ENCODE peak calls at places on chromosomes 16 and 17, in four cellular contexts. L is stimulated activated naive CD8-positive, alpha-beta T cell treated with anti-CD3 and anti-CD28 coated beads, Interleukin-15, Interleukin-2, amounts not matched to agents 100 U/mL and 50 U/mL, for 24 hours; I is PC-3; D is NCI-H1105. R is an unnamed sample.

GRCh38 chr17:11848330-11848729 is 148.9 kb downstream of the ZNF18 start:
- DNase-seq in L (no peak), I (no peak), D (no peak), R (no peak)

GRCh38 chr16:322476-323143 is 29.9 kb downstream of the AXIN1 start:
- DNase-seq in L (no peak), I (no peak), D (no peak), R (no peak)

GRCh38 chr17:8470447-8471047 is 34.9 kb downstream of the NDEL1 start:
- DNase-seq in L (no peak), I (no peak), D (peak; percentile 86), R (no peak)

GRCh38 chr16:24972608-24973220 is 42.5 kb downstream of the ARHGAP17 start:
- DNase-seq in L (no peak), I (no peak), D (no peak), R (no peak)

GRCh38 chr16:87246269-87247065 is 70.7 kb downstream of the C16orf95 start:
- DNase-seq in L (no peak), I (no peak), D (no peak), R (no peak)

GRCh38 chr17:55576237-55576998 is 65.2 kb upstream of the SMIM36 start:
- DNase-seq in L (no peak), I (peak; percentile 87), D (no peak), R (no peak)

GRCh38 chr16:70512456-70512855 is 10.9 kb downstream of the COG4 start:
- DNase-seq in L (no peak), I (peak; percentile 66), D (no peak), R (no peak)

GRCh38 chr17:64357191-64357981 is 33.3 kb downstream of the PECAM1 start:
- DNase-seq in L (no peak), I (peak; percentile 76), D (no peak), R (no peak)

GRCh38 chr16:10920726-10921427 is 21.4 kb downstream of the DEXI start:
- DNase-seq in L (no peak), I (no peak), D (no peak), R (no peak)

GRCh38 chr17:82367724-82368524 is 3.6 kb upstream of the UTS2R start:
- DNase-seq in L (no peak), I (peak; percentile 29), D (no peak), R (peak; percentile 78)

GRCh38 chr17:41287050-41287449 is 11.6 kb downstream of the KRTAP9-7 start:
- DNase-seq in L (no peak), I (no peak), D (no peak), R (no peak)

GRCh38 chr16:31507617-31507928 is 618 bp downstream of the RUSF1 start:
- DNase-seq in L (no peak), I (no peak), D (no peak), R (no peak)

GRCh38 chr17:63601439-63602371 is 1.0 kb downstream of the TACO1 start:
- DNase-seq in L (no peak), I (peak; percentile 17), D (no peak), R (no peak)

GRCh38 chr17:68451650-68452354 is 5.5 kb downstream of the WIPI1 start:
- DNase-seq in L (no peak), I (no peak), D (no peak), R (no peak)

GRCh38 chr16:83940157-83940556 is 12.9 kb upstream of the OSGIN1 start:
- DNase-seq in L (no peak), I (no peak), D (no peak), R (no peak)

GRCh38 chr17:70658324-70658723 is 489.0 kb downstream of the KCNJ2 start:
- DNase-seq in L (no peak), I (no peak), D (no peak), R (no peak)

GRCh38 chr16:30985401-30986128 is 558 bp downstream of the HSD3B7 start:
- DNase-seq in L (no peak), I (peak; percentile 54), D (peak; percentile 77), R (no peak)

GRCh38 chr17:30433514-30433913 is 43.7 kb upstream of the GOSR1 start:
- DNase-seq in L (no peak), I (peak; percentile 78), D (peak; percentile 21), R (no peak)

GRCh38 chr17:7706631-7707354 is 1.8 kb downstream of the EFNB3 start:
- DNase-seq in L (no peak), I (no peak), D (no peak), R (no peak)

GRCh38 chr16:69917739-69918138 is 33.4 kb upstream of the CLEC18A start:
- DNase-seq in L (no peak), I (peak; percentile 91), D (no peak), R (peak; percentile 42)

GRCh38 chr16:85173981-85174751 is 61.9 kb upstream of the CIBAR2 start:
- DNase-seq in L (no peak), I (peak; percentile 91), D (peak; percentile 23), R (no peak)

GRCh38 chr16:11405331-11406176 is 60.3 kb downstream of the RMI2 start:
- DNase-seq in L (peak; percentile 71), I (peak; percentile 52), D (no peak), R (no peak)

GRCh38 chr17:6286239-6286638 is 148.7 kb downstream of the AIPL1 start:
- DNase-seq in L (no peak), I (peak; percentile 44), D (no peak), R (peak; percentile 61)

GRCh38 chr16:29665294-29666077 is 2.4 kb downstream of the SPN start:
- DNase-seq in L (peak; percentile 51), I (no peak), D (no peak), R (no peak)

GRCh38 chr17:49575524-49576120 is at the start of gene NXPH3:
- DNase-seq in L (peak; percentile 85), I (peak; percentile 63), D (peak; percentile 66), R (no peak)

GRCh38 chr16:50887500-50887899 is 145.6 kb downstream of the CYLD start:
- DNase-seq in L (no peak), I (no peak), D (no peak), R (no peak)

GRCh38 chr17:41762391-41762790 is 24.1 kb downstream of the JUP start:
- DNase-seq in L (no peak), I (no peak), D (no peak), R (no peak)

GRCh38 chr16:29806641-29807425 is 504 bp downstream of the MAZ start:
- DNase-seq in L (peak; percentile 78), I (peak; percentile 50), D (peak; percentile 56), R (no peak)

GRCh38 chr16:73096510-73096909 is 48.6 kb upstream of the ZFHX3 start:
- DNase-seq in L (no peak), I (no peak), D (no peak), R (no peak)

R was measured in iPS DF 19.7.